ENCODE peak calls at places on chromosome 20, in five cellular contexts. P is K562, R is ovary, B is transverse colon, C is SK-N-SH. I is an unnamed sample.

GRCh38 chr20:22431419-22431818 is 153.0 kb downstream of the FOXA2 start:
- DNase-seq in B (no peak), C (no peak), P (no peak), R (no peak), I (no peak)

GRCh38 chr20:36573798-36574277 is 441 bp downstream of the TGIF2 start:
- DNase-seq in B (peak; percentile 54), C (peak; percentile 73), R (peak; percentile 66), P (peak; percentile 66), I (no peak)

GRCh38 chr20:8431538-8432434 is 299.7 kb downstream of the PLCB1 start:
- DNase-seq in B (peak; percentile 42), P (no peak), C (peak; percentile 62), R (peak; percentile 66), I (no peak)

GRCh38 chr20:34863421-34863965 is 9.2 kb downstream of the GGT7 start:
- DNase-seq in R (no peak), B (no peak), C (no peak), P (no peak), I (peak; percentile 29)

GRCh38 chr20:25294459-25295385 is 46.8 kb downstream of the PYGB start:
- DNase-seq in B (peak; percentile 52), R (peak; percentile 62), C (peak; percentile 95), P (peak; percentile 83), I (no peak)

GRCh38 chr20:51059862-51060261 is 37.0 kb upstream of the KCNG1 start:
- DNase-seq in C (no peak), B (no peak), R (no peak), P (no peak), I (no peak)

GRCh38 chr20:44069203-44069931 is 117.6 kb downstream of the JPH2 start:
- DNase-seq in P (no peak), B (peak; percentile 59), R (no peak), C (no peak), I (peak; percentile 89)

GRCh38 chr20:44460795-44461141 is 14.9 kb upstream of the TTPAL start:
- DNase-seq in C (peak; percentile 57), B (no peak), P (peak; percentile 28), R (no peak), I (no peak)

GRCh38 chr20:54497931-54498718 is 22.7 kb downstream of the DOK5 start:
- DNase-seq in B (no peak), C (no peak), R (no peak), P (no peak), I (no peak)

GRCh38 chr20:8244637-8245036 is 112.6 kb downstream of the PLCB1 start:
- DNase-seq in R (no peak), C (no peak), B (no peak), P (no peak), I (no peak)

GRCh38 chr20:25274891-25275812 is 27.3 kb downstream of the PYGB start:
- DNase-seq in C (no peak), P (no peak), B (peak; percentile 6), R (no peak), I (no peak)

GRCh38 chr20:53152228-53152627 is 180.1 kb downstream of the TSHZ2 start:
- DNase-seq in B (no peak), C (no peak), P (no peak), R (no peak), I (no peak)

GRCh38 chr20:13302647-13303425 is 81.8 kb downstream of the ISM1 start:
- DNase-seq in C (peak; percentile 61), R (no peak), B (peak; percentile 32), P (no peak), I (no peak)

DNA sequence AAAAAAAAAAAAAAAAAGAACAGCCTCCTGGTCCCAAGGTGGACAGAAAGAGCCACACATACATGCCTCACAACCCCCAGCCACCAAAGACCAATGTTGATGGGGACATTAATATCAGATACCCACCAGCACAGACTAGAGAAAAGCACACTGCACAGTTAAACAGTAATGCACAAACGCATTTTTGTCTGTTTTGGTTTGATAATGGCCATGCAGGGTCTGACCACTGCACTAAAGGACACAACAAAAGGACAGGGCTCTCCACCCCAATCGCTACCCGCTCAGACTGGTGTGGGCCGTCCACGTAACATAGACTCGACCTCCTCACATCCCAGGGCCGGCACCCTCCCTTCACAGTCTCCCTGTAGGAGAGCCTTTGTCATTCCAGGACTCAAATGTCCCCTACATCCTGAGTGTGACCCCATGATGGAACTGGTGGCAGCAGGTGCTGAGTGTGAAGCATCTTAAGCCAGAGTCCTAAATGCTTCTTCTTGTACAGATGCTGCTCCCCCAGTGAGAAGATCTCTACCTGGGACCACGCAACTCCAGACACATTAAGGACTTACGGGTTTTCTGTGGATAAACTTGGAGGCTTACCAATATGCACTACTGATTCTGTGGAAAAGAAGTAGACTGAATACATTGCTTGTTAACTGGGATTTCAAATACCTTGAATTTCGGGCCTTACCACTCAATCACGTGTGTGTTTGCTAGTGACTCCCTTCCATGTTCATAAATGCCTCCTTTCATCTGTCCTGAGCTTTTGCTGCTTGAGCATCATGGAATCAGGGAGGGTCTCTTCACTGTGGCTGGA is 28.0 kb downstream of the RRBP1 start:
- DNase-seq in B (no peak), C (no peak), R (no peak), P (no peak), I (no peak)
- H3K4me1 ChIP-seq in B (peaks cover 18% of the 10 kb centered on the region), C (peaks cover 3% of the 10 kb centered on the region), R (peaks cover 12% of the 10 kb centered on the region), P (peaks cover 3% of the 10 kb centered on the region), I (peaks cover 25% of the 10 kb centered on the region)

GRCh38 chr20:46406200-46406985 is at the start of gene ELMO2:
- DNase-seq in C (peak; percentile 95), R (peak; percentile 96), P (peak; percentile 95), B (peak; percentile 98), I (peak; percentile 100)
- TF ChIP-seq EP300 in C (no peak), R (no peak), P (no peak), B (no peak), I (no peak)

DNA sequence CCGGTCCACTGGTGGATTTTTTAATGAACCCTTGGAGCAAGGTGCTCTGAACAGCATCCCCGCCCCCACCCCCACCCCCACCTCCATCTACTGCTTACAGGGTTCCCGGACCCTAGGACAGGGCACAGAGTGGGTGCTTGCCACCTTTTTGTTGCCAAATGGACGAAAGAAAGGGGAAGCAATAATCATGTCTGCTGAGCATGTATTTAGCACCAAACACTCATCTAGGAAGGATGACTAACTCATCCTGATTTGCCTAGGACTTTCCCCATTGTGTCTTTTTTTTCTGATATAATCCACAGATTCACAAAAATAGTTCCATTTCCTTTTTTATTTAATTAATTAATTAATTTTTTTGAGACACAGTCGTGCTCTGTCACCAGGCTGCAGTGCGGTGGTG is 1.1 kb upstream of the PLTP start:
- DNase-seq in B (no peak), C (no peak), P (no peak), R (no peak), I (no peak)
- H3K4me1 ChIP-seq in B (peaks cover 21% of the 10 kb centered on the region), C (peaks cover 8% of the 10 kb centered on the region), P (peaks cover 39% of the 10 kb centered on the region), R (peaks cover 8% of the 10 kb centered on the region), I (peaks cover 28% of the 10 kb centered on the region)

DNA sequence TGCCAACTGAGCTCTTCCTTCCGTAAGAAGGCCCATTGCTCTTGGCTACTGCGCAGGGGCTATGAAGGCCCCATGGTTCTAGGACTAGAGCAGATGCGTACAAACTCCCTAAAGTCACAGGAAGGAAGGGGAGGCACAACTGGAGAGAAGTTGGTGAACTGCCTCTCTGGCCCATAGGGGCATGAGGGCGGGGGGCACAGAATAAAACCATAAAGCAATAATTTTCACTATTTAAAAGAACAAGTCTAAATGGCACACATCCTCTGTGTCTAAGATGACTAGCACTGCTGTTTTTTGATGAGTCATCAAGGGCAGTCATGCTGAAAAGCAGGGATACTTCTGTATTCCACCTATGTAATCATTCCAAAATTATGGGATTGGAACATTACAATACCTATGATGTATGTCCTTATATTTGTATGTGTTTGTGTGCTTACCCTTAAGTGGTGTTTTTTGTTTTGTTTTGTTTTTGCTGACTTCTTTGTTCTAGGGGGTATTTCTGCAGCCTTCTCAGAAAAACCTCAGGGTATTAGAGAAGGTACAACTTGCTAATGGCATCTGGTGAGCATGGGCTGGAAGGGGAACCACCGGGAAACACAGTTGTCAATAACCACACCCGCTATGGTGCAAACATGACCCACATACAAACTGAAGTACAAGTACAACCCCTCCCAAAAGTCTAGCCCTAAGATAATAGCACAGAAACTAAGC is 36.9 kb downstream of the B4GALT5 start:
- DNase-seq in P (peak; percentile 66), R (no peak), B (peak; percentile 71), C (no peak), I (no peak)
- TF ChIP-seq EP300 in P (no peak), R (no peak), B (no peak), C (no peak), I (no peak)